ENCODE peak calls at places on chromosomes 4 and X, in six cellular contexts. L, R, U, W, T and M are unnamed samples.

GRCh38 chr4:149987330-149987751 is 90.9 kb upstream of the DCLK2 start:
- DNase-seq in L (no peak), R (no peak), U (no peak), W (no peak), T (no peak), M (no peak)

GRCh38 chrX:48569958-48570357 is 4.3 kb upstream of the RBM3 start:
- DNase-seq in L (no peak), R (no peak), U (no peak), W (no peak), T (peak; percentile 71), M (no peak)

GRCh38 chrX:39857780-39858179 is 240.0 kb downstream of the BCOR start:
- DNase-seq in L (no peak), R (no peak), U (peak; percentile 43), W (no peak), T (peak; percentile 47), M (no peak)

GRCh38 chr4:8537041-8537461 is 43.1 kb upstream of the GPR78 start:
- DNase-seq in L (peak; percentile 95), R (peak; percentile 67), U (no peak), W (no peak), T (peak; percentile 57), M (no peak)

GRCh38 chr4:74045772-74046171 is 7.3 kb upstream of the CXCL3 start:
- DNase-seq in L (no peak), R (no peak), U (no peak), W (no peak), T (no peak), M (no peak)

GRCh38 chr4:37793562-37793961 is 32.9 kb upstream of the PGM2 start:
- DNase-seq in L (no peak), R (no peak), U (no peak), W (no peak), T (no peak), M (no peak)

GRCh38 chrX:121987163-121987562 is 939.8 kb downstream of the GLUD2 start:
- DNase-seq in L (peak; percentile 28), R (no peak), U (no peak), W (no peak), T (no peak), M (no peak)

GRCh38 chrX:72715546-72715945 is 1.4 kb upstream of the PHKA1 start:
- DNase-seq in L (no peak), R (no peak), U (no peak), W (no peak), T (no peak), M (no peak)

GRCh38 chr4:55169352-55169959 is 44.1 kb upstream of the KDR start:
- DNase-seq in L (no peak), R (no peak), U (no peak), W (no peak), T (no peak), M (no peak)

GRCh38 chr4:190015538-190016368 is 11.3 kb downstream of the FRG2 start:
- DNase-seq in L (no peak), R (no peak), U (no peak), W (no peak), T (no peak), M (no peak)

GRCh38 chr4:143559757-143560147 is 46.2 kb downstream of the SMARCA5 start:
- DNase-seq in L (no peak), R (peak; percentile 59), U (peak; percentile 23), W (no peak), T (no peak), M (no peak)

GRCh38 chrX:149818652-149819051 is 36.9 kb downstream of the MAGEA9 start:
- DNase-seq in L (no peak), R (no peak), U (no peak), W (no peak), T (no peak), M (no peak)

GRCh38 chrX:27057883-27058282 is 405.3 kb downstream of the PPP4R3C start:
- DNase-seq in L (no peak), R (no peak), U (no peak), W (no peak), T (no peak), M (no peak)

GRCh38 chr4:125741825-125742452 is 427.2 kb downstream of the FAT4 start:
- DNase-seq in L (peak; percentile 31), R (no peak), U (no peak), W (no peak), T (no peak), M (no peak)

GRCh38 chrX:63765692-63766091 is 19.3 kb downstream of the ARHGEF9 start:
- DNase-seq in L (no peak), R (no peak), U (no peak), W (no peak), T (no peak), M (no peak)

GRCh38 chr4:40586729-40587128 is 42.9 kb downstream of the RBM47 start:
- DNase-seq in L (no peak), R (no peak), U (no peak), W (no peak), T (no peak), M (no peak)

GRCh38 chr4:133565379-133565778 is 416.3 kb downstream of the PCDH10 start:
- DNase-seq in L (peak; percentile 60), R (no peak), U (no peak), W (no peak), T (no peak), M (no peak)

GRCh38 chrX:24167719-24168472 is 18.4 kb downstream of the ZFX start:
- DNase-seq in L (peak; percentile 15), R (no peak), U (no peak), W (no peak), T (no peak), M (no peak)

GRCh38 chr4:149135062-149135461 is 680.6 kb downstream of the IQCM start:
- DNase-seq in L (no peak), R (no peak), U (no peak), W (no peak), T (no peak), M (no peak)

GRCh38 chr4:10104991-10105276 is 11.7 kb downstream of the WDR1 start:
- DNase-seq in L (no peak), R (no peak), U (no peak), W (no peak), T (no peak), M (no peak)

GRCh38 chr4:127498366-127498765 is 134.4 kb upstream of the INTU start:
- DNase-seq in L (no peak), R (no peak), U (no peak), W (no peak), T (no peak), M (no peak)

GRCh38 chr4:147874109-147874508 is 142.2 kb downstream of the ARHGAP10 start:
- DNase-seq in L (no peak), R (no peak), U (no peak), W (no peak), T (no peak), M (no peak)

GRCh38 chr4:168848112-168848511 is 161.9 kb downstream of the CBR4 start:
- DNase-seq in L (no peak), R (no peak), U (no peak), W (no peak), T (no peak), M (no peak)